ENCODE peak calls at places on chromosome 20, in five cellular contexts. H, X, Q, F and Y are unnamed samples. For H3K9me3, the result is how much of the 10 kb centered on the place peaks cover.

GRCh38 chr20:37393863-37394542 is 48.1 kb downstream of the SRC start:
- DNase-seq in X (no peak), Q (peak), F (no peak), H (no peak), Y (no peak)

GRCh38 chr20:24795444-24795843 is 153.6 kb upstream of the CST7 start:
- DNase-seq in Q (no peak), F (no peak), X (no peak), H (peak), Y (no peak)

GRCh38 chr20:10263385-10264165 is 44.9 kb downstream of the SNAP25 start:
- DNase-seq in X (no peak), H (no peak), Q (no peak), F (no peak), Y (no peak)

GRCh38 chr20:23659989-23660837 is 22.5 kb upstream of the CST3 start:
- DNase-seq in Q (no peak), X (no peak), H (no peak), F (no peak), Y (no peak)

GRCh38 chr20:38523697-38524096 is 51.1 kb downstream of the RALGAPB start:
- DNase-seq in H (no peak), X (no peak), Q (no peak), F (no peak), Y (no peak)

GRCh38 chr20:35297153-35297552 is 4.9 kb upstream of the FAM83C start:
- DNase-seq in X (no peak), H (no peak), F (no peak), Q (no peak), Y (no peak)

GRCh38 chr20:917416-917815 is 1.3 kb upstream of the ANGPT4 start:
- DNase-seq in F (no peak), H (no peak), X (no peak), Q (no peak), Y (no peak)

GRCh38 chr20:23255658-23256385 is 94.8 kb upstream of the NXT1 start:
- DNase-seq in H (no peak), Q (peak), X (no peak), F (no peak), Y (no peak)

GRCh38 chr20:8190043-8190880 is 58.2 kb downstream of the PLCB1 start:
- DNase-seq in Q (no peak), H (no peak), X (no peak), F (no peak), Y (no peak)

GRCh38 chr20:23245553-23246128 is 105.0 kb upstream of the NXT1 start:
- DNase-seq in H (peak), F (no peak), X (peak), Q (peak), Y (no peak)

GRCh38 chr20:59955131-59955796 is 3.0 kb upstream of the CDH26 start:
- DNase-seq in Q (peak), F (no peak), H (no peak), X (no peak), Y (no peak)

GRCh38 chr20:38806855-38807655 is 1.6 kb downstream of the PPP1R16B start:
- DNase-seq in H (no peak), F (no peak), X (no peak), Q (peak), Y (no peak)

GRCh38 chr20:17895641-17896246 is 72.8 kb downstream of the SNX5 start:
- DNase-seq in H (peak), Q (no peak), X (peak), F (peak), Y (no peak)

GRCh38 chr20:10596726-10597125 is 77.1 kb downstream of the JAG1 start:
- DNase-seq in Q (no peak), X (no peak), F (no peak), H (no peak), Y (no peak)

GRCh38 chr20:43537921-43538854 is 20.6 kb upstream of the SGK2 start:
- DNase-seq in Q (peak), F (peak), H (peak), X (peak), Y (peak)

GRCh38 chr20:61435184-61435822 is 183.2 kb downstream of the CDH4 start:
- DNase-seq in H (no peak), X (no peak), Q (peak), F (no peak), Y (no peak)

GRCh38 chr20:53706511-53707031 is 112.9 kb upstream of the ZNF217 start:
- DNase-seq in F (no peak), X (no peak), H (no peak), Q (peak), Y (no peak)

GRCh38 chr20:10316582-10316981 is 98.0 kb downstream of the SNAP25 start:
- DNase-seq in X (no peak), H (no peak), Q (no peak), F (no peak), Y (no peak)

GRCh38 chr20:35235881-35236280 is 9.4 kb downstream of the MMP24 start:
- DNase-seq in F (no peak), Q (no peak), X (no peak), H (peak), Y (no peak)

GRCh38 chr20:16821211-16822089 is 73.3 kb downstream of the OTOR start:
- DNase-seq in H (peak), X (no peak), F (no peak), Q (peak), Y (peak)

GRCh38 chr20:235891-236290 is 8.8 kb downstream of the DEFB129 start:
- DNase-seq in H (no peak), Q (peak), X (no peak), F (no peak), Y (no peak)

GRCh38 chr20:32685541-32686529 is 12.1 kb upstream of the C20orf203 start:
- DNase-seq in H (no peak), Q (peak), X (peak), F (no peak), Y (no peak)

GRCh38 chr20:62367136-62367482 is at the start of gene LAMA5:
- DNase-seq in Q (peak), F (no peak), H (peak), X (peak), Y (no peak)

GRCh38 chr20:62496525-62497218 is 20.9 kb upstream of the GATA5 start:
- DNase-seq in Q (peak), H (no peak), X (peak), F (no peak), Y (no peak)

GRCh38 chr20:63963784-63964301 is 5.9 kb downstream of the ZNF512B start:
- DNase-seq in H (no peak), X (no peak), F (no peak), Q (no peak), Y (no peak)
- H3K9me3 ChIP-seq in H (under half), X (under half), F (under half), Q (under half), Y (under half)

DNA sequence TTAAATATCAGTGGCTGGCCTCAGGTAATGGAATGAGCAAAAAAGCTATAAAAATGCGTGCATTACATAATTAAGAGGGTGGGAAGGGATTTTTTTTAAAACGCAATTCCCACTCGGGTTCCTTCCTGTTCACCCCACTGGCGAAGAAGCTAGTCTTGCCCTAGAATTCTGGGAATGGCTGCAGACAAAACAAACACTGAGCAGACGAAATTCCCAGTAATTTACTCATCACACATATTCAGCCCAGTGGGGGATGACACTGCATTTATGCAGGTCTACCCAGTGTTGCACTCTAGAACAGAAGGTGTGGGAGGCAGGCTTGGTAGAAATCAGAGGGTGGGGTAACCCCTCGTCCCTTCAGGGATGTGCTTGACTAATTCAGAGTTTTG is 2695.0 kb upstream of the DEFB115 start:
- DNase-seq in H (no peak), F (no peak), Q (no peak), X (no peak), Y (no peak)
- H3K9me3 ChIP-seq in H (under half), F (under half), Q (under half), X (under half), Y (under half)

GRCh38 chr20:31355981-31356380 is 12.4 kb upstream of the DEFB118 start:
- DNase-seq in F (no peak), Q (no peak), H (no peak), X (no peak), Y (no peak)
- H3K9me3 ChIP-seq in F (under half), Q (under half), H (under half), X (under half), Y (under half)

GRCh38 chr20:46494077-46494476 is 19.3 kb downstream of the ZNF334 start:
- DNase-seq in F (no peak), H (no peak), Q (no peak), X (no peak), Y (no peak)
- H3K9me3 ChIP-seq in F (under half), H (under half), Q (under half), X (under half), Y (under half)

GRCh38 chr20:58481541-58482021 is 33.6 kb downstream of the APCDD1L start:
- DNase-seq in X (no peak), H (no peak), Q (peak), F (no peak), Y (peak)
- H3K9me3 ChIP-seq in X (under half), H (under half), Q (under half), F (under half), Y (under half)

GRCh38 chr20:20230741-20231140 is 137.2 kb upstream of the INSM1 start:
- DNase-seq in H (no peak), X (no peak), F (no peak), Q (no peak), Y (no peak)

GRCh38 chr20:20233041-20233514 is 134.8 kb upstream of the INSM1 start:
- DNase-seq in Q (no peak), F (no peak), H (no peak), X (no peak), Y (no peak)

GRCh38 chr20:20229595-20229994 is 138.3 kb upstream of the INSM1 start:
- DNase-seq in X (no peak), F (no peak), H (no peak), Q (no peak), Y (no peak)

GRCh38 chr20:20228351-20228750 is 139.6 kb upstream of the INSM1 start:
- DNase-seq in X (no peak), Q (no peak), F (no peak), H (no peak), Y (no peak)

DNA sequence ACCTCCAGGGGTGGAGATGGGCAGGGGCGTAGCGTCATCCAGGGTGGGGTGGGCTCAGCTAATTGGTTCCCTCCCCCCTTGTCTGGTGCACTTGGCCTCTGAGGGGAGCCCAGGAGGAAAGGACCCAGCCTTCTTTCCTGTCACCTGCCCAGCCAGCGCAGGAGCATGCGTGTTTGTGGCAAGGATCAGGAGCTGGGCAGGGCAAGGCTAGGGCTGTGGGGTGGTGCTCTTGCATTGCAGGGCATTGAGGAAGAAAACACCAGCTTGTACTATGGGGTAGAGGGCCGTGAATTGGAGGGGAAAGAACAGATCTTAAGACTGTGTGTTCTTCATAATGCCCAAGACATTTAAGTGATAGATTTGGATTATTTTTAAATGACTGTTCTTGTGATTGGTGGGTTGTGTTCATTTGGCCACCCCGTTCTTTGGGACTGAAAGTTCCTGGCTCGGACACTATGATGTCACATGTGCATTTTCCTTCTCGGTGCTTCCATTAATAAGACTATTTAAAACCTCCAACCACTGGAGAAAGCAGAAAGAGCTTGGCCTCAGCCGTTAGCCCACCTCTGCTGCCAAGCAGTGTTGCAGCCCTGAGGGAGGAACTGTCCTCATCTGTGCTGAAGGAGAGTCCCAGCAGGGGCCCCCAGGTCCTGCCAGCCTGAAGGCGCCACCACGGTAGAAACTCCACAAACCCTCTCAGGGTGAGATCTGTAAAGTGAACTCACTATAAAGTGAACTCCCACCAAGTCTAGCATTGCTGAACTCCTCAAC is 136.2 kb upstream of the INSM1 start:
- DNase-seq in X (no peak), Q (no peak), H (no peak), F (no peak), Y (no peak)
- H3K9me3 ChIP-seq in X (under half), Q (under half), H (under half), F (under half), Y (under half)

GRCh38 chr20:31274441-31274840 is 17.0 kb downstream of the DEFB115 start:
- DNase-seq in X (no peak), H (no peak), F (no peak), Q (no peak), Y (no peak)
- H3K9me3 ChIP-seq in X (under half), H (under half), F (under half), Q (under half), Y (under half)

GRCh38 chr20:48568520-48568919 is 259.3 kb downstream of the PREX1 start:
- DNase-seq in H (no peak), Q (no peak), X (no peak), F (no peak), Y (no peak)
- H3K9me3 ChIP-seq in H (under half), Q (under half), X (under half), F (under half), Y (under half)

GRCh38 chr20:30630761-30631160 is 626.7 kb upstream of the DEFB115 start:
- DNase-seq in Q (no peak), X (no peak), H (no peak), F (no peak), Y (no peak)
- H3K9me3 ChIP-seq in Q (under half), X (under half), H (under half), F (under half), Y (under half)